ENCODE peak calls at places on chromosomes 1 and 21, in seven cellular contexts. L is mammary epithelial cell, P is HepG2, B is left ventricle myocardium inferior, X is cardiac fibroblast, S is neural crest cell, A is MM.1S. C is an unnamed sample.

GRCh38 chr1:119865607-119866006 is 30.7 kb downstream of the ADAM30 start:
- DNase-seq in S (no peak), L (no peak), X (peak), B (no peak), A (no peak), P (no peak), C (no peak)

GRCh38 chr21:14620152-14620551 is 74.0 kb upstream of the SAMSN1 start:
- DNase-seq in S (no peak), P (no peak), A (peak), B (no peak), L (no peak), X (no peak), C (no peak)

GRCh38 chr1:37767488-37767887 is 2.6 kb upstream of the EPHA10 start:
- DNase-seq in L (no peak), A (no peak), S (no peak), P (no peak), X (no peak), B (no peak), C (no peak)

GRCh38 chr1:10082785-10083479 is 50.2 kb downstream of the UBE4B start:
- DNase-seq in P (no peak), B (no peak), A (no peak), S (no peak), X (no peak), L (peak), C (no peak)

GRCh38 chr1:65469889-65470340 is 49.4 kb downstream of the LEPR start:
- DNase-seq in X (peak), S (no peak), A (no peak), P (peak), B (no peak), L (no peak), C (no peak)

GRCh38 chr1:206421616-206422355 is 48.5 kb upstream of the IKBKE start:
- DNase-seq in B (no peak), X (no peak), P (no peak), S (no peak), L (no peak), A (no peak), C (no peak)

GRCh38 chr1:179800481-179800880 is 57.4 kb downstream of the FAM163A start:
- DNase-seq in P (no peak), S (no peak), B (no peak), A (no peak), L (no peak), X (no peak), C (no peak)

GRCh38 chr1:7373936-7374760 is 396.9 kb upstream of the VAMP3 start:
- DNase-seq in L (peak), B (no peak), X (no peak), P (no peak), A (no peak), S (no peak), C (no peak)

GRCh38 chr1:19395678-19396192 is 83.6 kb downstream of the SLC66A1 start:
- DNase-seq in B (no peak), L (peak), X (no peak), A (no peak), P (no peak), S (no peak), C (no peak)

GRCh38 chr1:90605070-90605469 is 112.0 kb downstream of the BARHL2 start:
- DNase-seq in B (no peak), P (no peak), S (no peak), X (no peak), A (no peak), L (no peak), C (no peak)

GRCh38 chr1:78171736-78172590 is 126.2 kb downstream of the GIPC2 start:
- DNase-seq in P (no peak), S (no peak), L (peak), B (no peak), A (no peak), X (peak), C (no peak)

GRCh38 chr1:150009604-150010387 is 730 bp downstream of the OTUD7B start:
- DNase-seq in P (peak), L (peak), X (peak), B (peak), S (no peak), A (peak), C (peak)

GRCh38 chr1:177170756-177171535 is at the start of gene BRINP2:
- DNase-seq in X (peak), S (peak), P (no peak), L (peak), A (peak), B (peak), C (no peak)

DNA sequence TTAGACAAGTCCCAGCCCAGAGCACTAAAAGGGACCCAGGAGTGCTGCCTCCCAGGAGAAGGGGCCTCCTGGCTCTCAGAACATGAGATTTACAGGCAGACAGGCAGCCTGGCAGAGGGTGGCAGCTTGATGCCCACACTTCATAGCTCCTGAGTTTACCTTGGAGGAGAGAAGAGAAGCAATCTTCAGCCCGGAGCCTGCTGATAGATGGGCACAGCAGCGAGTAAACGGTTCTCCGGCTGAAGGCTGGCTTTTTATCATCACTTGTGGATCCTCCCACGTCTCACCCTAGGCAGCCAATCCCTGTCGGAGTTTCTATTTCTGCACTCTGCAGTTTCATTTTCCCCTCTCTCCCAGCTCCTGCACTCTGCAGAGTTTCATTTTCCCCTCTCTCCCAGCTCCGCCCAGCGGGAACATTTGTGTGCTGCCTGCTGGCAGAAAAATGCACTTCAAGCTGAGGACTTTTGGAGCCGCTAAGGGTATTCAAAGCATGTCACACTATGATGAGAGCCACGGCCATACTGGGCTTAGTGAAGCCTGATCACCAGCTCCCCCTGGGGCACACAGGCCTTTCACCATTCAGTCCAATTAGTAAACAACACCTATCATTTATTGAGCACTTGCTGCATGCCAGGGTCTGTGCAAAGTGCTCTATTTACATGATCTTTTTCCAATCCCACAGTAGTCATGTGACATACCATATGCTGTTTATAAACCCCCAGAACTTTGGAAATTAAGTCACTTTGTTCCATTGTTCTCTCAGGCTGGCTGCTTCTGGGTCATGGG is at the start of gene IFI6:
- DNase-seq in P (peak), S (peak), B (peak), A (peak), L (peak), X (peak), C (peak)
- TF ChIP-seq CTCF in P (peak), S (peak), B (peak), A (peak), L (peak), X (peak), C (no peak)

DNA sequence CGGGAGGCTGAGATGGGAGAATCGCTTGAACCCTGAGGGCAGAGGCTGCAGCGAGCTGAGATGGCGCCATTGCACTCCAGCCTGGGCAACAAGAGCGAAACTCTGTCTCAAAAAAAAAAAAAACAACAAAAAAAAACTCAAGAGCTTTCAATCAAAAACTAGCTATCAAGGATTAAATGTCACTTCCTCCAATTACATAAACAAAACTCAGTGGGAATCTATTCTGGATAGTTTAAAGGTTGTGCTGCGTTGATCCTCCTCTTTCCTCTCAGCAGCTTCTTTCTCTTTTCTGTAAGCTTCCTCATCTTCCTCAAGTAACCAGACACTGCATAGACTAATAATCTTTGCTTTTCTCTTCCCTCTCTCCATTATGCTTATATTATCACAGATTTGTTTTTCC is 20.7 kb downstream of the EIF4G3 start:
- DNase-seq in S (no peak), A (no peak), P (no peak), X (no peak), B (no peak), L (no peak), C (no peak)
- TF ChIP-seq CTCF in S (no peak), A (no peak), P (no peak), X (no peak), B (no peak), L (no peak), C (no peak)

GRCh38 chr1:44820328-44820944 is 12.1 kb downstream of the BTBD19 start:
- DNase-seq in S (no peak), B (no peak), X (no peak), P (no peak), A (no peak), L (no peak), C (no peak)

GRCh38 chr1:44817771-44818495 is 9.6 kb downstream of the BTBD19 start:
- DNase-seq in S (no peak), A (no peak), L (no peak), B (peak), P (no peak), X (no peak), C (no peak)

GRCh38 chr1:44820945-44821715 is 12.8 kb downstream of the BTBD19 start:
- DNase-seq in A (no peak), L (no peak), B (no peak), P (no peak), X (no peak), S (no peak), C (no peak)

GRCh38 chr1:44819257-44819593 is 10.9 kb downstream of the BTBD19 start:
- DNase-seq in S (no peak), A (no peak), B (peak), X (no peak), P (no peak), L (peak), C (no peak)

GRCh38 chr1:44819594-44820327 is 11.4 kb downstream of the BTBD19 start:
- DNase-seq in X (peak), S (peak), A (peak), P (peak), B (peak), L (peak), C (peak)
- TF ChIP-seq CTCF in X (no peak), S (peak), A (no peak), P (peak), B (no peak), L (no peak), C (no peak)

DNA sequence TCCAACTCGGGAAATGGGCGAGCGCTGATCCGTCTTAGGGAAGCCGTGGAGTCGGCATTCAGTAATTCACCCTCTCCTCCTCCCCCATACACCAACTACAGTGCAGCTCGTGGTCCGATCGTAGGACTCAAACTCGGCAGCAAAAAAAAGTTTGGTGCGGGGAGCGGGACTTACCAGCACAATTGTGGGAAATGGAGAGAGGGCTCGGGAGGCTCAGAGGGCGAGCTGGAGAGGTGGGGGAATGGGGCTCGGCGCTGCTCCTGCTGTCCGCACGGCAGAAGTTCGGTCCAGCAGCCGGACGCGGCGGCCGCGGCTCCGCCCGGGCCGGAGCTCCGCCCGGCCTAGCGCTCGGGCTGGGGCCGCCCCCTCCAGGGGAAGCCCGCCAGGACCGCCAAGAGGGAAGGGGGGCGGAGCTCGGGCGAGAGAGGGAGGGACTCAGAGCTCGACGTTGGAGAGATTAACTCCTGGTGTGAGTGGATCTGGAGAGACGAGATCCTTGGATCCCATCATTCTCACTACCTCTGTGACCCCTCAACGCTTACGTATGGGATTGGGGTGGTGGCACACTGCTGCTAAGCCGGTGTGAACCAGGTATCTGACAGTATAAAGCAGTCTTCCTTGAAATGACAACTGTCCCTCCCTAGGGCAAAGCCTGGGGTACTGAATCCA is 744 bp upstream of the PIAS3 start:
- DNase-seq in L (peak), B (peak), P (peak), X (peak), A (peak), S (peak), C (peak)
- TF ChIP-seq CTCF in L (no peak), B (peak), P (no peak), X (peak), A (no peak), S (peak), C (no peak)

GRCh38 chr1:225435487-225435886 is 7.6 kb upstream of the LBR start:
- DNase-seq in A (no peak), S (no peak), B (no peak), X (no peak), P (no peak), L (no peak), C (no peak)

GRCh38 chr1:225441314-225442119 is 13.7 kb upstream of the LBR start:
- DNase-seq in L (no peak), S (no peak), P (peak), A (peak), B (no peak), X (no peak), C (no peak)

GRCh38 chr1:225440380-225440957 is 12.6 kb upstream of the LBR start:
- DNase-seq in L (no peak), X (no peak), B (no peak), P (no peak), S (no peak), A (no peak), C (no peak)

GRCh38 chr1:225435957-225436392 is 8.1 kb upstream of the LBR start:
- DNase-seq in L (no peak), A (no peak), P (no peak), X (no peak), B (no peak), S (no peak), C (no peak)

GRCh38 chr1:225437710-225438437 is 10.0 kb upstream of the LBR start:
- DNase-seq in X (peak), A (no peak), S (no peak), P (no peak), L (no peak), B (no peak), C (no peak)
- TF ChIP-seq CTCF in X (peak), A (peak), S (peak), P (peak), L (peak), B (peak), C (no peak)

DNA sequence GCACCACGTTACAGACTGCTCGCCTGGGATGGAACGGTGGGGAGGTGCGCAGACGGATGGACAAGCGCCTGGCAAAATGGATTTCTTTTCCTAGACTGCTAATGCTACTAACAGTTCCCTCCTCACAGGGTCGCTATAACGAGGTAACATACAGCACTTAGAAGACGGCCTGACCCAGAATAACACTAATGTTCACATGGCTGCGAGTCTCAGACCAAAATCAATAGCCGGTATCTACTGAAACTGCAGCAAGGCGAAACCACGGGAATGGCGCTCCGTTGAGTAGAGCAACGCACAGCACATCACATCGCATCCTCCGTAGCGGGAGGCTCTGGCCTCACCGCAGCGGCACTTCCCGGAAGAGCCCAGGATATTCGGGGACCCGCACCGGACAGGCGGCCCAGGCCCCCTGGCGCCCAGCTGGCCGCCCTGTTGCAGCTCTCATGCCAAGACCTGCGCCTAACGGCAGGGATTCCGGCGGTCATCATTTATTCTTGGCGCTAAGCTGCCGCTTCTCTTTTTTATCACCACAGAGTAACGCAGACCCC is 46.6 kb downstream of the VPS26C start:
- DNase-seq in P (peak), A (peak), X (peak), S (no peak), L (peak), B (no peak), C (peak)
- TF ChIP-seq CTCF in P (no peak), A (no peak), X (peak), S (no peak), L (no peak), B (peak), C (no peak)

DNA sequence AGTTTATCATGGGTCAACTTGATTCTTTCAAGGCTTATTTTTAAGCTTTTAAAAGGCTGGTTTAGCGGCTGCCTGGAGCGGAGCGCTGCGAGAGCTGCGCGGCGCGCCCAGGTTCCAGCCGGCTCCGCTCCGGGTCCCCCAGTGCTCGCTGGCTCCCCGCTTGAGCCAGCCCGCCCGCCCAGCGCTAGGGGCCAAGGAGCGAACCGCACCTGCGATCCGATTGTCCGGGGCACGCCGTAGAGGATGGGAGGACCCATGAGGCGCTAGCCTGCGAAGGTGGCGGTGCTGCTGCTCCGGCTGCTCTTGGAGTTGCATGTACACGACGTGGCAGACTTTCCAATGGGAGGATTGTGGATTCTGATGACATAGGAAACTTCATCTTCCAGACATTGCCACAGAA is 9.9 kb upstream of the CFHR4 start:
- DNase-seq in S (peak), B (no peak), A (no peak), X (peak), P (no peak), L (no peak), C (no peak)
- TF ChIP-seq CTCF in S (no peak), B (no peak), A (no peak), X (no peak), P (no peak), L (no peak), C (no peak)

GRCh38 chr1:93683234-93683633 is 1.6 kb upstream of the BCAR3 start:
- DNase-seq in X (no peak), B (no peak), P (no peak), A (no peak), S (no peak), L (no peak), C (no peak)

GRCh38 chr1:93680121-93681094 is 1.2 kb downstream of the BCAR3 start:
- DNase-seq in S (peak), A (no peak), B (peak), X (peak), P (peak), L (peak), C (peak)

GRCh38 chr1:93681095-93681548 is 515 bp downstream of the BCAR3 start:
- DNase-seq in S (no peak), A (no peak), P (no peak), B (no peak), X (no peak), L (no peak), C (peak)

GRCh38 chr1:93679546-93679945 is 2.1 kb downstream of the BCAR3 start:
- DNase-seq in B (no peak), L (no peak), P (no peak), X (no peak), S (no peak), A (no peak), C (no peak)

GRCh38 chr1:93681549-93682412 is at the start of gene BCAR3:
- DNase-seq in L (peak), A (no peak), P (no peak), S (peak), B (peak), X (peak), C (peak)
- TF ChIP-seq CTCF in L (peak), A (no peak), P (peak), S (peak), B (peak), X (peak), C (peak)

GRCh38 chr1:175318633-175319032 is 126.1 kb upstream of the KIAA0040 start:
- DNase-seq in P (no peak), A (no peak), B (no peak), S (no peak), X (no peak), L (no peak), C (no peak)

GRCh38 chr1:175320804-175321203 is 128.2 kb upstream of the KIAA0040 start:
- DNase-seq in S (no peak), L (no peak), A (peak), B (no peak), P (no peak), X (no peak), C (no peak)

GRCh38 chr1:175317795-175318194 is 125.2 kb upstream of the KIAA0040 start:
- DNase-seq in A (no peak), X (peak), S (no peak), L (no peak), P (no peak), B (no peak), C (no peak)

GRCh38 chr1:175319912-175320230 is 127.3 kb upstream of the KIAA0040 start:
- DNase-seq in X (no peak), P (no peak), S (no peak), B (no peak), A (no peak), L (no peak), C (no peak)

DNA sequence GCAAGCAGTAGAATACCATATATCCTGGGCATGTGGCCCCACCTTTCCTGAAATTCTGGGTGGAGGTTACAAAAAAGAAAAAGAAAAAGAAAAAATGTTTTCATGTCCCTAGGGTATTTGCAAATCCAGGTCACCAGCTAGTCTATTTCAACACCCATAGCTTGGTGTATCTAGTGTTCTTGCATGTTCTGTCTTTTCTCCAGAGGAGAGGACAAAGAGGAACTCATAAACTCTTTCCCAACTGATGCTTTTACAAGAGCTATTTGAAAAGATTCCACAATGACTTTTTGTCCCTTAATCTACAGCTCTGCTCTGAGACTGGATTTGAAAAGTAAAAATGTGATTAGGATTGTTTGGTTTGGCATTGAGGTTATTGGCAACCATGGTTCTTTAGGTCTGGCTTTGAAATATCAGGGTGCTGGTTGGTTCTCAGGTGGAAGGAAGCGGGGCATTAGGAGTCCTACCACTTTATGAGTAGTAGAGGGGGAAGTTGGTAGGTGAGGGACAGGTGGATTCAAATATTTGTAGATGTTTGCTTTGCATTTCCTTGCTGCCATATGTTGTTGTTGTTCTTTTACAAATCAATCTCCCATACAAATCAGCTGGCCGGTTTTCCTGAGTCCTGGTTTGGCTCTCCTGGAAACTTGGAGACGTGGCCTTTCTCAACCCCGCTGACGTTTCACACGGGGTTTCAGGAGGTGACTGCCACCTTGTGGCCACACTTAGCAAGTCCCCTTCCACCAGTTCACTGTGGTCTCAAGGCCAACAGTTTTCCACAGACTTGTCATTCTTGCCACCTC is 126.7 kb upstream of the KIAA0040 start:
- DNase-seq in S (peak), L (peak), A (peak), P (peak), B (peak), X (peak), C (peak)
- TF ChIP-seq CTCF in S (peak), L (peak), A (peak), P (peak), B (peak), X (peak), C (peak)